ENCODE peak calls at places on chromosomes 13 and 19, in four cellular contexts. K, R, C and I are unnamed samples.

GRCh38 chr19:10227215-10227971 is 3.7 kb downstream of the S1PR2 start:
- DNase-seq in K (no peak), R (no peak), C (peak; percentile 67), I (no peak)

GRCh38 chr19:42311612-42312160 is 1.4 kb upstream of the TMEM145 start:
- DNase-seq in R (no peak), C (peak; percentile 50), K (peak; percentile 71), I (peak; percentile 49)

GRCh38 chr19:42158926-42159325 is 26.7 kb upstream of the POU2F2 start:
- DNase-seq in K (no peak), R (peak; percentile 6), C (no peak), I (no peak)

GRCh38 chr13:43760257-43760656 is 26.5 kb downstream of the ENOX1 start:
- DNase-seq in C (no peak), R (no peak), K (no peak), I (no peak)

GRCh38 chr13:26629260-26629659 is 71.8 kb downstream of the WASF3 start:
- DNase-seq in C (peak; percentile 6), R (peak; percentile 12), K (peak; percentile 4), I (no peak)

GRCh38 chr13:46633416-46633815 is 80.4 kb downstream of the LRCH1 start:
- DNase-seq in C (no peak), R (peak; percentile 12), K (peak; percentile 47), I (no peak)

GRCh38 chr13:49759503-49759902 is 33.0 kb downstream of the KPNA3 start:
- DNase-seq in K (no peak), C (no peak), R (no peak), I (no peak)

GRCh38 chr13:46051958-46052313 is 610 bp downstream of the ZC3H13 start:
- DNase-seq in K (no peak), R (no peak), C (peak; percentile 9), I (no peak)

GRCh38 chr13:94548382-94549240 is 47.3 kb downstream of the TGDS start:
- DNase-seq in C (peak; percentile 11), K (peak; percentile 67), R (peak; percentile 49), I (peak; percentile 50)

DNA sequence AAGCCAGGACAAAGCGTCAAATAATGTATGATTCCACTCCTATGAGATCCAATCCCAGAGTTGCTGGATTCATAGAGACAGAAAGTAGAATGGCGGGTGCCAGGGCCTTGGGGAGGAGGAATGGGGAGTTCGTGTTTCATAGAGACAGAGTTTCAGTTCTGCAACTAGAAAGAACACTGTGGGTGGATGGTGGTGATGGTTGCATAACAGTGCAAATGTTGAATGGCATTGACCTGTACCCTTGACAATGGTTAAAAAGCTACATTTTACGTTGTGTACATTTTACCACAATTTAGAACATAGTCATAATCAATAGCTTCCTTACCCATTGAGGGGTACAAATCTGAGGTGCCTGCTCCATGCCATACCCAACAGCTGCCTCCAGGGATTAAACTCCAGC is 33.4 kb downstream of the MBD3L2B start:
- DNase-seq in R (no peak), K (no peak), C (no peak), I (no peak)
- TF ChIP-seq HDAC2 in R (no peak), K (no peak), C (no peak), I (no peak)

GRCh38 chr19:54179262-54179587 is 6.3 kb upstream of the TMC4 start:
- DNase-seq in C (no peak), K (no peak), R (no peak), I (no peak)

GRCh38 chr19:54178581-54179261 is 5.8 kb upstream of the TMC4 start:
- DNase-seq in R (no peak), C (no peak), K (no peak), I (peak; percentile 87)

GRCh38 chr19:54183431-54183830 is 5.9 kb downstream of the MBOAT7 start:
- DNase-seq in R (no peak), C (no peak), K (no peak), I (no peak)

GRCh38 chr19:54180691-54181091 is 7.7 kb upstream of the TMC4 start:
- DNase-seq in C (no peak), K (no peak), R (no peak), I (no peak)

GRCh38 chr19:54179921-54180452 is 7.0 kb upstream of the TMC4 start:
- DNase-seq in K (peak; percentile 90), C (no peak), R (peak; percentile 62), I (peak; percentile 92)
- TF ChIP-seq HDAC2 in K (no peak), C (no peak), R (no peak), I (no peak)

GRCh38 chr13:108315955-108316354 is 46.4 kb downstream of the TNFSF13B start:
- DNase-seq in C (no peak), R (no peak), K (no peak), I (no peak)
- TF ChIP-seq HDAC2 in C (no peak), R (no peak), K (no peak), I (no peak)

GRCh38 chr13:105979131-105979530 is 556.3 kb downstream of the EFNB2 start:
- DNase-seq in K (peak; percentile 7), C (no peak), R (no peak), I (no peak)

GRCh38 chr13:105984236-105984635 is 551.2 kb downstream of the EFNB2 start:
- DNase-seq in C (no peak), K (no peak), R (no peak), I (no peak)

GRCh38 chr13:105974380-105974779 is 561.1 kb downstream of the EFNB2 start:
- DNase-seq in K (no peak), R (no peak), C (no peak), I (no peak)

GRCh38 chr13:105982219-105982618 is 553.2 kb downstream of the EFNB2 start:
- DNase-seq in C (no peak), R (no peak), K (no peak), I (no peak)

GRCh38 chr13:105979586-105979985 is 555.9 kb downstream of the EFNB2 start:
- DNase-seq in C (no peak), R (no peak), K (peak; percentile 17), I (no peak)
- TF ChIP-seq HDAC2 in C (no peak), R (no peak), K (no peak), I (no peak)

GRCh38 chr13:38781539-38781938 is 94.7 kb downstream of the FREM2 start:
- DNase-seq in C (no peak), K (no peak), R (no peak), I (no peak)

GRCh38 chr13:38783992-38784875 is 97.4 kb downstream of the FREM2 start:
- DNase-seq in K (no peak), C (no peak), R (no peak), I (no peak)

GRCh38 chr13:38785490-38785889 is 98.6 kb downstream of the FREM2 start:
- DNase-seq in R (no peak), K (no peak), C (no peak), I (no peak)

GRCh38 chr13:38787550-38787949 is 100.7 kb downstream of the FREM2 start:
- DNase-seq in C (no peak), R (no peak), K (no peak), I (no peak)

GRCh38 chr13:38785047-38785446 is 98.2 kb downstream of the FREM2 start:
- DNase-seq in R (no peak), C (no peak), K (no peak), I (no peak)
- TF ChIP-seq HDAC2 in R (no peak), C (no peak), K (no peak), I (no peak)

GRCh38 chr13:76799696-76800095 is 86.5 kb downstream of the KCTD12 start:
- DNase-seq in R (no peak), K (no peak), C (no peak), I (no peak)
- TF ChIP-seq HDAC2 in R (no peak), K (no peak), C (no peak), I (no peak)

DNA sequence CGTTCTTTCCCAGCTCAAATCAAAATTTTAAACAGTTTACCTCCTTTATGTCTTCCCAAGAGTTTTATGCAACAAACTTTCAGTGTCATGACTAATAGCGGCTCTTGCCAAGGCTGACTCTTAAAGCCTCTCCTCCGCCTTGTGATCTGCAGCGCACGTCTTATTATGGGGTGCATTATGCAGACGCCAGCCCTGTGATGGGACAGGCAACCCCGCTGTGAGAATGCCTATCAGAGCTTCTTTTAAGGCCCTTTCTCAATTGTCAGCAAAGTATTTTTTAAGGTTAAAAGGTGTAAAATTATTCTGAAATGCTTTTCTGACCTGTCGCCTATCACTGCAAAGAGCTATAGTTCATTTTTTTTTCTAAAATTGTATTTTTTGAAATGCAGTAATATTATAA is 152.8 kb downstream of the SOX1 start:
- DNase-seq in K (no peak), C (no peak), R (no peak), I (no peak)
- TF ChIP-seq HDAC2 in K (no peak), C (no peak), R (no peak), I (no peak)